ENCODE peak calls at places on chromosome 14, in five cellular contexts. One of them, this sample, is unnamed.

GRCh38 chr14:104346112-104346462 is 207.7 kb downstream of the KIF26A start:
- DNase-seq in SK-N-SH: no peak
- DNase-seq in HCT116: no peak
- DNase-seq in K562: no peak
- DNase-seq in H1: no peak
- DNase-seq in this sample: no peak

GRCh38 chr14:50040401-50040775 is 76.0 kb downstream of the VCPKMT start:
- DNase-seq in SK-N-SH: no peak
- DNase-seq in H1: no peak
- DNase-seq in K562: no peak
- DNase-seq in HCT116: no peak
- DNase-seq in this sample: no peak

GRCh38 chr14:105420976-105421674 is 1.5 kb downstream of the MTA1 start:
- DNase-seq in H1: no peak
- DNase-seq in SK-N-SH: peak
- DNase-seq in HCT116: no peak
- DNase-seq in K562: peak
- DNase-seq in this sample: no peak

GRCh38 chr14:99264691-99265090 is 7.3 kb downstream of the BCL11B start:
- DNase-seq in SK-N-SH: no peak
- DNase-seq in HCT116: no peak
- DNase-seq in K562: no peak
- DNase-seq in H1: no peak
- DNase-seq in this sample: no peak

GRCh38 chr14:33315721-33316120 is 377.0 kb downstream of the NPAS3 start:
- DNase-seq in K562: no peak
- DNase-seq in SK-N-SH: no peak
- DNase-seq in H1: no peak
- DNase-seq in HCT116: no peak
- DNase-seq in this sample: no peak

GRCh38 chr14:39140170-39140569 is 26.0 kb downstream of the GEMIN2 start:
- DNase-seq in H1: peak
- DNase-seq in K562: no peak
- DNase-seq in SK-N-SH: no peak
- DNase-seq in HCT116: no peak
- DNase-seq in this sample: no peak

GRCh38 chr14:68088463-68088862 is 268.9 kb downstream of the RAD51B start:
- DNase-seq in K562: no peak
- DNase-seq in H1: no peak
- DNase-seq in HCT116: peak
- DNase-seq in SK-N-SH: no peak
- DNase-seq in this sample: no peak

GRCh38 chr14:68282479-68283377 is 463.1 kb downstream of the RAD51B start:
- DNase-seq in SK-N-SH: no peak
- DNase-seq in H1: no peak
- DNase-seq in K562: no peak
- DNase-seq in HCT116: no peak
- DNase-seq in this sample: peak

GRCh38 chr14:98370352-98370751 is 901.6 kb downstream of the BCL11B start:
- DNase-seq in SK-N-SH: no peak
- DNase-seq in HCT116: no peak
- DNase-seq in H1: no peak
- DNase-seq in K562: no peak
- DNase-seq in this sample: no peak

GRCh38 chr14:91127411-91127810 is 13.5 kb downstream of the DGLUCY start:
- DNase-seq in K562: no peak
- DNase-seq in H1: no peak
- DNase-seq in HCT116: no peak
- DNase-seq in SK-N-SH: no peak
- DNase-seq in this sample: no peak

GRCh38 chr14:61187642-61187905 is 93.6 kb downstream of the TMEM30B start:
- DNase-seq in K562: no peak
- DNase-seq in SK-N-SH: no peak
- DNase-seq in HCT116: no peak
- DNase-seq in H1: no peak
- DNase-seq in this sample: no peak

GRCh38 chr14:61188196-61188595 is 92.9 kb downstream of the TMEM30B start:
- DNase-seq in K562: no peak
- DNase-seq in H1: no peak
- DNase-seq in SK-N-SH: no peak
- DNase-seq in HCT116: no peak
- DNase-seq in this sample: no peak

GRCh38 chr14:61186793-61187641 is 94.1 kb downstream of the TMEM30B start:
- DNase-seq in SK-N-SH: no peak
- DNase-seq in H1: no peak
- DNase-seq in HCT116: no peak
- DNase-seq in K562: no peak
- DNase-seq in this sample: no peak

GRCh38 chr14:61190341-61190740 is 90.8 kb downstream of the TMEM30B start:
- DNase-seq in SK-N-SH: no peak
- DNase-seq in H1: no peak
- DNase-seq in K562: no peak
- DNase-seq in HCT116: no peak
- DNase-seq in this sample: no peak

DNA sequence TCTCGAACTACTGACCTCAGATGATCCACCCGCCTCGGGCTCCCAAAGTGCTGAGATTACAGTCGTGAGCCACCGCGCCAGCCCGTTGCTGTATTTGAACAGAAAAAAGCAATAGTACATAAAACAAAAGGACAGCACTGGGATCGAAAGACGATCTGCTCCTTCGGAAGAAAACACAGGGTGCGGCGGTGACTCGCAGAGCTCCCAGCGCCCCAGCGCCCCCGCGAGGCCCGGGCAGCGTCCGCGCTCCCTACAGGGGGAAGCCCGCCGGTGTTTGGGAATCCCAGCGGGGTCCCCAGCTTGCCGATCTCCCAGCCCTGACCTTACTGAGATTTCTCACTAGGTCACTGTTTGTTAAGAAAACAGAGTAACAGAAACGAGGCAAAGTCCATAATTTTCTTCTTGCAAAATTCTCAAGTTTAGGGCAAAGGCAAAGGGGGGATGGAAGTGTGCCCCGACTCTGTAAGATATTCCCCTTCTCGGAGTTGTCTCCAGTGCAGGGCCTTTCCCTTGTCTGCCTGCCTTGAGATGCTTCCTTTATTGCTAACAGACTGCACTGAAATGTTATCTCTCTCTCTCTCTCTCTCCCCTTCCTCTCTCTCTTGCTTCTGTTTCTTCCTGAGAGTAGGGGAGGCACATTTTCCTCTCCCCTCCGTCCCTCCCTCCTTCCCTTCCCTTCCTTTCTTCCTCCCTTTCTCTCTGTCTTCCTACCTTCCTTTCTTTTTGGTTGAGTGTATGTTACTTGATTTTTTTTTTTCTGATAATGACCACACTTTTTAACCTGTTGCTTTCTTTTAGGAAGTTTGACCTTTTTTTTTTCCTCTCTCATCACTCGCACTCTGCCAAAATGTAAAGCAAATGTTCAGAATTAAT is 92.0 kb downstream of the TMEM30B start:
- DNase-seq in H1: no peak
- DNase-seq in SK-N-SH: peak
- DNase-seq in HCT116: no peak
- DNase-seq in K562: peak
- DNase-seq in this sample: no peak
- TF ChIP-seq YY1 in H1: no peak
- TF ChIP-seq YY1 in SK-N-SH: no peak
- TF ChIP-seq YY1 in HCT116: no peak
- TF ChIP-seq YY1 in K562: no peak
- TF ChIP-seq YY1 in this sample: no peak

GRCh38 chr14:93960774-93961438 is 15.5 kb downstream of the ASB2 start:
- DNase-seq in HCT116: no peak
- DNase-seq in SK-N-SH: no peak
- DNase-seq in K562: no peak
- DNase-seq in H1: no peak
- DNase-seq in this sample: no peak
- H3K4me3 ChIP-seq in HCT116: no peak
- H3K4me3 ChIP-seq in SK-N-SH: no peak
- H3K4me3 ChIP-seq in K562: no peak
- H3K4me3 ChIP-seq in H1: no peak
- H3K4me3 ChIP-seq in this sample: no peak

DNA sequence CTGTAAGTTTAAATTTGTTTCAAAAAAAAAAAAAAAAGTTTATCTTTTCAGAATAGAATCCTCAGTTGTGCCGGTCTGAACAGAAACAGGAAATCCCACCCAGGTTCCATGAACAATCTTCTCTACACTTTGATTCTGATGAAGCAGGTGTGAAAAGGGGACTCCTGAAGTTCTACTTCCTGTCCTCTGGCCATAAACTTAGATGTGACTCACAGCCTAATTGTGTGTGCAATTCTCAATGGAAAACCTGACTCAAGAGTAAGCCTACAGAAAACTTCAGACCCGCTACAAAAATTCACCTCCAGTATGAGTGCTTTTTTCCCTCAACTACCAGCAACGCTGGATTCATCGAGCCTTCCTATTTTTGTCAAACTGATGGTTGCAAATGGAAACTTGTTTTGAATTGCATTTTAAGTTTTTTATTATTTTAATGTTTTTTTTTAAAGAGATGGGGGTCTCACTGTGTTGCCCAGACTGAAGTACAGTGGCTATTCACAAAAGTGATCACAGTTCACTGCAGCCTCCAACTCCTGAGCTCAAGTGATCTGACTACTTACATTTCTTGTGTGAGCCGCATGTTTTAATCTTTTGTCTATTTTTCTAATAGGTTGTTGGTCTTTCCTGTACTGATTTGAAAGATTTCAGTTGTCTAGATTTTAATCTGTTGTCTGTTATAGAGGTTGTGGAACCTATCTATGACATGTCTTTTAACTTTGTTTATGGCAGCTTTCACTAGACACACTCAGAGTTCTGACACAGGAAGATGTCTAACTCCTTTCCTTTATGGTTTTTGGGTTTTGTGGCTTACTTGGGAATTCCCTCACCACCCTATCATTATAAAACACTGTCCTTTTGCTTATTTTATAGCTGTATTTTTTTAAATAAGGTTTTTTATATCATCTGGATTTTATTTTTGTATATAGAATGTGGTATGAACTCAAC is 37.6 kb downstream of the ATG14 start:
- DNase-seq in HCT116: peak
- DNase-seq in SK-N-SH: no peak
- DNase-seq in H1: no peak
- DNase-seq in K562: no peak
- DNase-seq in this sample: peak
- TF ChIP-seq YY1 in HCT116: no peak
- TF ChIP-seq YY1 in SK-N-SH: no peak
- TF ChIP-seq YY1 in H1: no peak
- TF ChIP-seq YY1 in K562: no peak
- TF ChIP-seq YY1 in this sample: no peak

DNA sequence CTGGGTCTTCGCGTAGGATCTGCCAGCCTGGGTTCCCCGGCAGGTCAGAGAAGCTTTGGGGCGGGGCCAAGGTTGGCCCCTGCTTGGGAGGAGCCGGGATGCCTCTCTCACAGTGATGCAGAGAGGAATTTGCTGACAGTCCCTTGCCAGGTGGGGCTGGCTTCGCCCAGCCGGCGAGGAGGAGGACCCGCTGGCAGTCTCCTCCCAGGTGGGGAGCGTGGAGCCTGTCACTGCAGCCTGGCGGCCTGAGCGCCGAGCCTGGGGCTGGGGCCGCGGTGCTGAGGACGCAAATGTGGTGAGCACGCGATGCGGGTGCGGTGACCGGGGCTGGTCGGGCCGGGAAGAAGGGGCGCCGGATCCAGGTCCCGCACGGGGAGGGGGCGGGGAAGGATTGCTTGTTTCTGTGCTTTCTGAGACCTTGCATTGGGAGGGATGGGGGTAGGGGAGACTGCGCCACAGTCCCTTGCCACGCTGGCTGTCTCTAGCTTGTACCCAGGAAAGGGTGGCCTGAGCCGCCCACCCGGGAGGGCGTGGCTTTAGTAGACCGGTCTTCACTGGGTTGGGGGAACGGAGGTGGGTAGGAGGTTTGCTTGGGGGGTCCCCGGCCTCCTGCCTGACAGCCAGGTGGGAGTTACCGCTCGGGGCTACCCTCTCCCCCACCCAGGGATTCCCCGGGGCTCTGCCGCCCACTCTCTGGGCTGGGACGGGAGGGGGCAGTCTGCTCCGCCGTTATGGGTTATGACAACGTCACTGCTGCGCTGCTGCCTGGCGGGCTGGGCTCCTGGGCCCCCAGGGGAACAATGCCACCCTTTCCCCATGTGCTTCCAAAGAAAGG is at the start of gene TMEM63C:
- DNase-seq in SK-N-SH: peak
- DNase-seq in K562: peak
- DNase-seq in HCT116: peak
- DNase-seq in H1: peak
- DNase-seq in this sample: peak
- H3K4me3 ChIP-seq in SK-N-SH: peak
- H3K4me3 ChIP-seq in K562: no peak
- H3K4me3 ChIP-seq in HCT116: peak
- H3K4me3 ChIP-seq in H1: peak
- H3K4me3 ChIP-seq in this sample: peak